ENCODE peak calls at places on chromosome 22, in four cellular contexts. One of them, this sample, is unnamed. For H3K4me1, the result is how much of the 10 kb centered on the place peaks cover.

GRCh38 chr22:45008853-45009751 is 703 bp downstream of the PHF21B start:
- DNase-seq in suprapubic skin: no peak
- DNase-seq in body of pancreas: no peak
- DNase-seq in IMR-90: no peak
- DNase-seq in this sample: no peak

GRCh38 chr22:46088541-46089311 is 61.6 kb upstream of the PPARA start:
- DNase-seq in suprapubic skin: peak
- DNase-seq in body of pancreas: peak
- DNase-seq in IMR-90: peak
- DNase-seq in this sample: no peak

GRCh38 chr22:38724926-38725571 is 19.3 kb downstream of the GTPBP1 start:
- DNase-seq in suprapubic skin: no peak
- DNase-seq in body of pancreas: no peak
- DNase-seq in IMR-90: peak
- DNase-seq in this sample: no peak

GRCh38 chr22:49977578-49977977 is 17.0 kb downstream of the PIM3 start:
- DNase-seq in suprapubic skin: peak
- DNase-seq in body of pancreas: no peak
- DNase-seq in IMR-90: no peak
- DNase-seq in this sample: no peak

GRCh38 chr22:41305646-41306045 is 4.3 kb downstream of the ZC3H7B start:
- DNase-seq in suprapubic skin: no peak
- DNase-seq in body of pancreas: no peak
- DNase-seq in IMR-90: peak
- DNase-seq in this sample: no peak

GRCh38 chr22:26339755-26340154 is 89.3 kb upstream of the ASPHD2 start:
- DNase-seq in suprapubic skin: no peak
- DNase-seq in body of pancreas: no peak
- DNase-seq in IMR-90: no peak
- DNase-seq in this sample: no peak

GRCh38 chr22:38415046-38415445 is 40.0 kb downstream of the KCNJ4 start:
- DNase-seq in suprapubic skin: peak
- DNase-seq in body of pancreas: no peak
- DNase-seq in IMR-90: no peak
- DNase-seq in this sample: no peak

GRCh38 chr22:49372530-49373288 is 455.0 kb downstream of the BRD1 start:
- DNase-seq in suprapubic skin: peak
- DNase-seq in body of pancreas: no peak
- DNase-seq in IMR-90: no peak
- DNase-seq in this sample: peak

GRCh38 chr22:49736538-49736937 is 91.1 kb downstream of the BRD1 start:
- DNase-seq in suprapubic skin: no peak
- DNase-seq in body of pancreas: no peak
- DNase-seq in IMR-90: no peak
- DNase-seq in this sample: no peak

GRCh38 chr22:41286639-41287091 is 678 bp upstream of the RANGAP1 start:
- DNase-seq in suprapubic skin: no peak
- DNase-seq in body of pancreas: no peak
- DNase-seq in IMR-90: peak
- DNase-seq in this sample: peak

GRCh38 chr22:47352920-47353700 is 590.7 kb downstream of the TBC1D22A start:
- DNase-seq in suprapubic skin: peak
- DNase-seq in body of pancreas: no peak
- DNase-seq in IMR-90: no peak
- DNase-seq in this sample: no peak

GRCh38 chr22:37817705-37818311 is 5.4 kb upstream of the GALR3 start:
- DNase-seq in suprapubic skin: peak
- DNase-seq in body of pancreas: peak
- DNase-seq in IMR-90: peak
- DNase-seq in this sample: peak

GRCh38 chr22:32964411-32965057 is 93.6 kb downstream of the SYN3 start:
- DNase-seq in suprapubic skin: no peak
- DNase-seq in body of pancreas: no peak
- DNase-seq in IMR-90: no peak
- DNase-seq in this sample: no peak

GRCh38 chr22:41021655-41022454 is 70.5 kb upstream of the EP300 start:
- DNase-seq in suprapubic skin: peak
- DNase-seq in body of pancreas: peak
- DNase-seq in IMR-90: peak
- DNase-seq in this sample: peak

GRCh38 chr22:46934746-46935491 is 172.5 kb downstream of the TBC1D22A start:
- DNase-seq in suprapubic skin: peak
- DNase-seq in body of pancreas: peak
- DNase-seq in IMR-90: peak
- DNase-seq in this sample: no peak

GRCh38 chr22:45203150-45203974 is 37.3 kb downstream of the KIAA0930 start:
- DNase-seq in suprapubic skin: peak
- DNase-seq in body of pancreas: no peak
- DNase-seq in IMR-90: no peak
- DNase-seq in this sample: no peak

GRCh38 chr22:17988800-17989513 is 35.4 kb downstream of the MICAL3 start:
- DNase-seq in suprapubic skin: no peak
- DNase-seq in body of pancreas: no peak
- DNase-seq in IMR-90: no peak
- DNase-seq in this sample: no peak

GRCh38 chr22:45863981-45864751 is 112.8 kb downstream of the WNT7B start:
- DNase-seq in suprapubic skin: peak
- DNase-seq in body of pancreas: peak
- DNase-seq in IMR-90: peak
- DNase-seq in this sample: peak

GRCh38 chr22:50078246-50078645 is 7.0 kb downstream of the MLC1 start:
- DNase-seq in suprapubic skin: no peak
- DNase-seq in body of pancreas: no peak
- DNase-seq in IMR-90: no peak
- DNase-seq in this sample: no peak

GRCh38 chr22:28766628-28767027 is 5.9 kb upstream of the CCDC117 start:
- DNase-seq in suprapubic skin: no peak
- DNase-seq in body of pancreas: no peak
- DNase-seq in IMR-90: no peak
- DNase-seq in this sample: no peak

GRCh38 chr22:48795664-48796063 is 1032.0 kb downstream of the BRD1 start:
- DNase-seq in suprapubic skin: no peak
- DNase-seq in body of pancreas: no peak
- DNase-seq in IMR-90: no peak
- DNase-seq in this sample: no peak

GRCh38 chr22:17205432-17205831 is 13.8 kb downstream of the ADA2 start:
- DNase-seq in suprapubic skin: no peak
- DNase-seq in body of pancreas: no peak
- DNase-seq in IMR-90: no peak
- DNase-seq in this sample: no peak

GRCh38 chr22:29000225-29000556 is 61.4 kb downstream of the C22orf31 start:
- DNase-seq in suprapubic skin: no peak
- DNase-seq in body of pancreas: no peak
- DNase-seq in IMR-90: no peak
- DNase-seq in this sample: no peak

GRCh38 chr22:45738206-45738605 is 66.6 kb downstream of the ATXN10 start:
- DNase-seq in suprapubic skin: no peak
- DNase-seq in body of pancreas: no peak
- DNase-seq in IMR-90: peak
- DNase-seq in this sample: no peak

GRCh38 chr22:31625661-31626426 is 36.2 kb downstream of the PISD start:
- DNase-seq in suprapubic skin: no peak
- DNase-seq in body of pancreas: no peak
- DNase-seq in IMR-90: peak
- DNase-seq in this sample: peak
- TF ChIP-seq POLR2A in suprapubic skin: no peak
- TF ChIP-seq POLR2A in body of pancreas: no peak
- TF ChIP-seq POLR2A in IMR-90: no peak
- TF ChIP-seq POLR2A in this sample: no peak

GRCh38 chr22:35292786-35293185 is 6.9 kb upstream of the TOM1 start:
- DNase-seq in suprapubic skin: no peak
- DNase-seq in body of pancreas: no peak
- DNase-seq in IMR-90: no peak
- DNase-seq in this sample: no peak

GRCh38 chr22:35288116-35288515 is 11.6 kb upstream of the TOM1 start:
- DNase-seq in suprapubic skin: no peak
- DNase-seq in body of pancreas: no peak
- DNase-seq in IMR-90: no peak
- DNase-seq in this sample: no peak
- H3K4me1 ChIP-seq in suprapubic skin: under half
- H3K4me1 ChIP-seq in body of pancreas: under half
- H3K4me1 ChIP-seq in IMR-90: under half
- H3K4me1 ChIP-seq in this sample: under half

DNA sequence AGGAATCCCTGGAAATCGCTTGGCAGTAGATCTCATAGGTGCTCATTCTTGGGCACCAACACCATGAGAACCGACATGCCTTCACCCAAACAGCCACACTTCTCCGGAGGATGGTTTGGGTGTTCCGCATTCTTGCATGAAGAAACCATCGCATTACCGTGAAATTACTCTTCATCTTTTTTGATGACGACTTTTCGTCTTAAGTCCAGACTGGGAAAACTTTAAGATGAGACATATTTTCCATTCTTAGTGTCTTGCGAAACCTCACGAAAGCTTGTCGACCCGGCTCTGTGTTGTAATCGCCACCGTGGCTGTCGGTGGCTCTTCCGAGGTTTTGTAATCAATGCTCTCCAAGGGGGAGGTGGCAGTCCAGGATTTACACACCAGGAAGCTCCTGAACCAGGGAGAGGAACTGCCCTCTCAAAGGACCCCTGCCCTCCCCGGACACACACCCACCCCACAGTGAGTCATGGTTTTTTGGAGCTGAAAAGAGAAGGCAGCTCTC is 1.7 kb downstream of the TOM1 start:
- DNase-seq in suprapubic skin: no peak
- DNase-seq in body of pancreas: no peak
- DNase-seq in IMR-90: peak
- DNase-seq in this sample: no peak
- TF ChIP-seq POLR2A in suprapubic skin: peak
- TF ChIP-seq POLR2A in body of pancreas: no peak
- TF ChIP-seq POLR2A in IMR-90: peak
- TF ChIP-seq POLR2A in this sample: no peak

GRCh38 chr22:43000441-43001175 is 14.3 kb downstream of the PACSIN2 start:
- DNase-seq in suprapubic skin: no peak
- DNase-seq in body of pancreas: no peak
- DNase-seq in IMR-90: peak
- DNase-seq in this sample: no peak
- H3K4me1 ChIP-seq in suprapubic skin: half or more
- H3K4me1 ChIP-seq in body of pancreas: half or more
- H3K4me1 ChIP-seq in IMR-90: half or more
- H3K4me1 ChIP-seq in this sample: under half

DNA sequence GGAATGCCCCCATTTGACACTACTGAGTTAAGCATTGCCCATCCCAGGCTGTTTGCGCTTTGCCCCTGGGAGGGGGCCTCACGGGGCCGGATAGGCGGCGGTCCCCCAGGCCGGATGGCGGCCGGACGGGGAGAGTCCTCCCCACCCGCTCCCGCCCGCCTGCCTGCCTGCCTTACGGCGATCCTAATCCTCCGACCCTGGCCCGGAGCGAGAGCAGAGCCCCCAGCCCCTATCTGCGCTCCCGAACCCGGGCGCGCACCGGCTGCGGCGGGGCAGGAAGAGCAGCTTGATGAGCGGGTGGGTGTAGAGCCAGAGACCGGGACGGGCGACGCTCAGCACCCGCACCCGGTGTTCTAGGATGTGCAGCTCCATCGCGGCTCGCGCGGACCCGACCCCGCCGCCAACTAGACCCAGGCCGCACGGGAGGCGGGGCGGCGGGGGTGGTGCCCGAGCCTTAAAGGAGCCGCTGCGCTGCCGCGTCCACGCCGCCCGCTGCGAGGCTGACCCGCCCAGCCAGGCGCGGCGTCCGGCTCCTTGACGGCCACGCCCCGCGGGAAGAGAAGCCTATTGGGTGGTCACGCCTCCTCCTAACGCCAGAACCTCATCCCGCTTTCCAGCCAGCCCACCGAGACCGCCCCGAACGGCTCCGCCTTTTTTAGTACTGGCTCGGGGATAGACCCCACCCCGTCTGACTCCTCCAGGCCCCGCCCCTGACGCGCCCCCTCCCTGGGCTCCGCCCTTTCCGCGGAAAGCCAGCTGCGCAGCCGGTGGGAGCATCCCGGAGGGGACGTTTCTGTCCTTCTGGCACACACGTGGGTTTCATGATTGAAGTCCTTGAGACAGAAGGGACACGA is at the start of gene CASTOR1:
- DNase-seq in suprapubic skin: peak
- DNase-seq in body of pancreas: peak
- DNase-seq in IMR-90: peak
- DNase-seq in this sample: peak
- TF ChIP-seq POLR2A in suprapubic skin: peak
- TF ChIP-seq POLR2A in body of pancreas: peak
- TF ChIP-seq POLR2A in IMR-90: no peak
- TF ChIP-seq POLR2A in this sample: peak

DNA sequence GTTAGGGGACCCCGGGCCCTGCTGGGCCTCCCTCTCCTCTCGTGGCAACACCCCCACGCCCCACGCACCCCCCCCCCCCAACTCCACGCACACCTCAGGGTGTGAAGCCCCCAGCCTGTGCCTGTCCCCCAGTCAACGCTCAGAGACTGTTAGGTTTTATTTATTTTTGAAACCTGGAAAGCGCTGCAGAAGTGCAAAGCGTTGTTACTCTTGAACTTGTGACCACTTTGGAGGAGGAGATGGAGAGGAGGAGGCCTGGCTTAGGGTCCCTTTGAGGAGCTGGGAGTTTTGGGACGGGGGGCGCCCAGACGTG is 929 bp downstream of the PIK3IP1 start:
- DNase-seq in suprapubic skin: no peak
- DNase-seq in body of pancreas: no peak
- DNase-seq in IMR-90: no peak
- DNase-seq in this sample: no peak
- H3K4me1 ChIP-seq in suprapubic skin: half or more
- H3K4me1 ChIP-seq in body of pancreas: under half
- H3K4me1 ChIP-seq in IMR-90: under half
- H3K4me1 ChIP-seq in this sample: under half

DNA sequence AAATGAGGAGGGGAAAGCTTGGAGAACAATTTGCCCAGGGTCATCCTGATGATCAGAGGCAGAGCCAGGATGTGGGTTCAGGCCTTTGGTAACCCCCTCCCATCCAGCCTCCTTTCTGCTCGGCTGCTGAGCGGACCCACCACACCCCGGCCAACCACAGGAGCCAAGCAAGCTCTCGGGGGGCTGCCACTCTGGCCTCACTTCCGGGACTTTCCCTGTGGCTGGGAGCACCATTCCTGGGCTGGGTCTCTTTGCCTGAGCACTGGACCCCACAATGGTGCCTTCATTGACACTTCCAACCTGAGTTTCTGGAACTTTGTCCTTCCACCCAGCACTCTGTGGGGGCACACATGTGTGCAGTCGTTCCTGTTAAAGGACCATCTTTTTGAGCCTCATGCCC is 9.8 kb downstream of the TOP3B start:
- DNase-seq in suprapubic skin: no peak
- DNase-seq in body of pancreas: no peak
- DNase-seq in IMR-90: no peak
- DNase-seq in this sample: no peak
- TF ChIP-seq POLR2A in suprapubic skin: no peak
- TF ChIP-seq POLR2A in body of pancreas: no peak
- TF ChIP-seq POLR2A in IMR-90: no peak
- TF ChIP-seq POLR2A in this sample: no peak

This sample was measured in prostate gland.